ENCODE peak calls at places on chromosomes 1 and 21, in eight cellular contexts. S is NAMALWA, L is fibroblast of pulmonary artery, M is mucosa of gallbladder, X is heart right ventricle, F is HFF-Myc, W is HS-27A, V is T-helper 2 cell. P is an unnamed sample.

GRCh38 chr1:246591958-246592357 is 25.7 kb downstream of the CNST start:
- DNase-seq in V (no peak), S (no peak), F (no peak), W (no peak), X (no peak), M (no peak), L (no peak), P (no peak)

GRCh38 chr21:36097427-36098230 is 27.8 kb downstream of the CBR1 start:
- DNase-seq in M (no peak), W (no peak), X (no peak), S (no peak), L (peak; percentile 11), F (no peak), V (no peak), P (no peak)

GRCh38 chr1:32592953-32593352 is 53.7 kb downstream of the ZBTB8A start:
- DNase-seq in F (no peak), S (no peak), M (no peak), X (no peak), W (no peak), V (no peak), L (no peak), P (no peak)

GRCh38 chr21:39083377-39084008 is 99.8 kb downstream of the PSMG1 start:
- DNase-seq in W (no peak), X (no peak), S (no peak), M (no peak), L (peak; percentile 71), V (no peak), F (no peak), P (no peak)

GRCh38 chr1:56505792-56506191 is 73.6 kb downstream of the PLPP3 start:
- DNase-seq in S (no peak), X (no peak), M (no peak), F (no peak), L (no peak), V (no peak), W (no peak), P (no peak)

GRCh38 chr1:29235955-29236742 is at the start of gene PTPRU:
- DNase-seq in L (peak; percentile 69), W (no peak), S (peak; percentile 69), M (peak; percentile 83), V (peak; percentile 66), X (peak; percentile 83), F (no peak), P (peak; percentile 96)

GRCh38 chr1:179016694-179017382 is 8.9 kb upstream of the FAM20B start:
- DNase-seq in X (peak; percentile 83), W (peak; percentile 94), M (peak; percentile 93), L (peak; percentile 81), F (peak; percentile 87), S (no peak), V (no peak), P (peak; percentile 84)

GRCh38 chr1:1358433-1359201 is at the start of gene MXRA8:
- DNase-seq in F (no peak), S (no peak), V (no peak), X (peak; percentile 80), W (no peak), M (peak; percentile 60), L (peak; percentile 76), P (no peak)

GRCh38 chr1:235093013-235093618 is 35.5 kb downstream of the TOMM20 start:
- DNase-seq in V (no peak), L (peak; percentile 81), X (peak; percentile 43), F (no peak), S (no peak), W (no peak), M (peak; percentile 65), P (no peak)

GRCh38 chr1:15033264-15033663 is 120.3 kb upstream of the TMEM51 start:
- DNase-seq in X (no peak), V (no peak), L (peak; percentile 61), M (no peak), W (no peak), F (peak; percentile 24), S (no peak), P (no peak)

GRCh38 chr1:216614011-216614934 is 109.0 kb downstream of the ESRRG start:
- DNase-seq in F (no peak), S (no peak), V (no peak), M (no peak), X (no peak), L (no peak), W (no peak), P (no peak)

GRCh38 chr1:219542828-219543518 is 69.9 kb downstream of the ZC3H11B start:
- DNase-seq in V (no peak), S (no peak), X (no peak), F (no peak), L (peak; percentile 91), W (no peak), M (no peak), P (no peak)

GRCh38 chr1:217647791-217648190 is 16.6 kb downstream of the SPATA17 start:
- DNase-seq in X (no peak), F (no peak), V (no peak), S (no peak), L (no peak), W (no peak), M (no peak), P (no peak)

GRCh38 chr1:243620096-243620495 is 229.9 kb downstream of the AKT3 start:
- DNase-seq in X (no peak), V (no peak), W (no peak), S (no peak), L (no peak), M (no peak), F (no peak), P (no peak)

GRCh38 chr1:175193339-175193950 is 869 bp upstream of the KIAA0040 start:
- DNase-seq in M (no peak), X (no peak), L (no peak), W (no peak), V (no peak), S (no peak), F (no peak), P (no peak)

GRCh38 chr21:38903578-38904193 is 98.0 kb downstream of the ETS2 start:
- DNase-seq in X (no peak), S (no peak), V (no peak), M (peak; percentile 51), W (no peak), L (no peak), F (no peak), P (no peak)

GRCh38 chr1:225608014-225608796 is 44.7 kb downstream of the ENAH start:
- DNase-seq in M (no peak), L (no peak), S (no peak), V (no peak), W (no peak), X (no peak), F (no peak), P (no peak)

GRCh38 chr1:201838381-201838780 is 9.4 kb downstream of the IPO9 start:
- DNase-seq in X (no peak), F (no peak), L (peak; percentile 37), M (no peak), S (no peak), V (no peak), W (no peak), P (no peak)

GRCh38 chr1:172136925-172137324 is 283.6 kb upstream of the C1orf105 start:
- DNase-seq in X (no peak), S (no peak), M (no peak), V (no peak), W (no peak), F (no peak), L (no peak), P (no peak)

GRCh38 chr21:38082936-38083335 is 166.7 kb upstream of the KCNJ6 start:
- DNase-seq in W (no peak), F (no peak), L (no peak), V (no peak), X (no peak), M (no peak), S (no peak), P (no peak)

GRCh38 chr1:214058071-214058470 is 70.3 kb downstream of the PROX1 start:
- DNase-seq in X (no peak), L (no peak), W (no peak), F (no peak), V (no peak), S (no peak), M (no peak), P (no peak)

GRCh38 chr1:216670118-216670870 is 52.9 kb downstream of the ESRRG start:
- DNase-seq in X (no peak), S (no peak), W (no peak), M (no peak), L (peak; percentile 6), V (no peak), F (no peak), P (no peak)

GRCh38 chr1:38488162-38488898 is 371.2 kb downstream of the RRAGC start:
- DNase-seq in W (no peak), X (no peak), L (no peak), S (no peak), V (no peak), M (no peak), F (no peak), P (no peak)

GRCh38 chr1:167297222-167298214 is 76.8 kb downstream of the POU2F1 start:
- DNase-seq in F (no peak), L (peak; percentile 70), S (no peak), W (no peak), V (no peak), X (no peak), M (peak; percentile 66), P (no peak)

GRCh38 chr21:46247699-46248460 is 19.3 kb upstream of the LSS start:
- DNase-seq in X (no peak), W (no peak), L (no peak), V (no peak), F (no peak), M (no peak), S (no peak), P (no peak)

GRCh38 chr1:173038875-173039554 is 11.7 kb downstream of the TNFSF18 start:
- DNase-seq in S (no peak), V (no peak), F (no peak), W (no peak), X (no peak), L (no peak), M (no peak), P (no peak)

GRCh38 chr1:110136911-110137310 is 13.4 kb upstream of the SLC6A17 start:
- DNase-seq in L (no peak), F (no peak), W (no peak), V (no peak), S (peak; percentile 9), X (no peak), M (no peak), P (peak; percentile 97)

GRCh38 chr1:100400332-100400933 is 48.1 kb downstream of the CDC14A start:
- DNase-seq in X (peak; percentile 32), F (peak; percentile 2), V (peak; percentile 15), W (no peak), L (peak; percentile 42), S (peak; percentile 49), M (peak; percentile 25), P (peak; percentile 31)

P was measured in posterior cingulate gyrus.